ENCODE peak calls at places on chromosomes 5 and 9, in eight cellular contexts. R is adipocyte; T is AG09319; M is CD4-positive, alpha-beta T cell; S is endothelial cell; U is mucosa of gallbladder; J is lung; B is RCC 7860. O is an unnamed sample.

GRCh38 chr5:23419115-23419514 is 88.3 kb upstream of the PRDM9 start:
- DNase-seq in R (no peak), T (no peak), M (no peak), S (no peak), U (no peak), J (no peak), B (no peak), O (no peak)

GRCh38 chr9:114813717-114814418 is 8.0 kb upstream of the TNFSF15 start:
- DNase-seq in R (no peak), T (no peak), M (no peak), S (no peak), U (no peak), J (no peak), B (no peak), O (no peak)

GRCh38 chr5:96962540-96962991 is 26.7 kb downstream of the LNPEP start:
- DNase-seq in R (no peak), T (no peak), M (no peak), S (no peak), U (no peak), J (no peak), B (no peak), O (no peak)

GRCh38 chr9:76725885-76726284 is 38.4 kb upstream of the PCA3 start:
- DNase-seq in R (no peak), T (no peak), M (no peak), S (no peak), U (no peak), J (no peak), B (no peak), O (no peak)

GRCh38 chr9:19732570-19732969 is 56.3 kb downstream of the SLC24A2 start:
- DNase-seq in R (no peak), T (no peak), M (no peak), S (no peak), U (no peak), J (no peak), B (no peak), O (no peak)

GRCh38 chr9:70021026-70021571 is 22.5 kb upstream of the MAMDC2 start:
- DNase-seq in R (peak), T (no peak), M (no peak), S (no peak), U (no peak), J (no peak), B (peak), O (peak)

GRCh38 chr5:173807150-173807784 is 80.9 kb upstream of the CPEB4 start:
- DNase-seq in R (no peak), T (no peak), M (no peak), S (no peak), U (no peak), J (no peak), B (no peak), O (no peak)

GRCh38 chr5:36624277-36624676 is 17.9 kb downstream of the SLC1A3 start:
- DNase-seq in R (no peak), T (no peak), M (no peak), S (no peak), U (no peak), J (no peak), B (no peak), O (no peak)

GRCh38 chr5:97425511-97425910 is 242.5 kb upstream of the RIOK2 start:
- DNase-seq in R (peak), T (no peak), M (no peak), S (peak), U (no peak), J (no peak), B (no peak), O (no peak)

GRCh38 chr5:179243333-179243732 is 101.9 kb downstream of the ADAMTS2 start:
- DNase-seq in R (peak), T (no peak), M (no peak), S (no peak), U (no peak), J (no peak), B (no peak), O (no peak)

GRCh38 chr5:62017092-62017491 is 288.9 kb upstream of the KIF2A start:
- DNase-seq in R (peak), T (peak), M (no peak), S (no peak), U (no peak), J (no peak), B (no peak), O (no peak)

GRCh38 chr5:139694556-139695182 is 46.5 kb downstream of the CXXC5 start:
- DNase-seq in R (peak), T (no peak), M (no peak), S (no peak), U (no peak), J (no peak), B (no peak), O (no peak)

GRCh38 chr9:89370593-89370992 is 52.3 kb downstream of the SECISBP2 start:
- DNase-seq in R (no peak), T (no peak), M (no peak), S (no peak), U (no peak), J (no peak), B (no peak), O (no peak)

GRCh38 chr9:117412841-117413240 is 2.0 kb downstream of the ASTN2 start:
- DNase-seq in R (no peak), T (no peak), M (no peak), S (peak), U (no peak), J (no peak), B (no peak), O (no peak)

GRCh38 chr5:109681763-109682162 is 8.0 kb upstream of the MAN2A1 start:
- DNase-seq in R (no peak), T (no peak), M (no peak), S (no peak), U (no peak), J (no peak), B (no peak), O (no peak)

GRCh38 chr9:136667940-136668760 is 5.4 kb downstream of the EGFL7 start:
- DNase-seq in R (no peak), T (no peak), M (no peak), S (no peak), U (no peak), J (no peak), B (no peak), O (no peak)